ENCODE peak calls at places on chromosome 18, in nine cellular contexts. E, V, Q, O, S, D, H, J and K are unnamed samples.

GRCh38 chr18:74633652-74634352 is 36.1 kb downstream of the ZNF407 start:
- DNase-seq in S (no peak), D (no peak), V (no peak), E (no peak), J (no peak), O (peak; percentile 44), H (no peak), Q (no peak), K (no peak)

GRCh38 chr18:24553886-24554285 is 93.4 kb downstream of the HRH4 start:
- DNase-seq in E (no peak), V (no peak), H (no peak), O (no peak), D (no peak), J (no peak), Q (no peak), S (no peak), K (no peak)

GRCh38 chr18:3995476-3996102 is 459.5 kb downstream of the DLGAP1 start:
- DNase-seq in V (peak; percentile 27), O (peak; percentile 82), E (no peak), Q (peak; percentile 56), H (no peak), D (peak; percentile 38), J (no peak), S (peak; percentile 69), K (peak; percentile 61)

GRCh38 chr18:32714571-32715148 is 58.2 kb downstream of the KLHL14 start:
- DNase-seq in H (no peak), E (no peak), Q (peak; percentile 31), O (peak; percentile 51), V (no peak), D (peak; percentile 12), S (peak; percentile 56), J (no peak), K (peak; percentile 59)

GRCh38 chr18:9435041-9435440 is 40.3 kb upstream of the RALBP1 start:
- DNase-seq in D (no peak), Q (no peak), S (no peak), V (no peak), J (no peak), E (no peak), H (no peak), O (no peak), K (no peak)

GRCh38 chr18:33946322-33946721 is 278.4 kb downstream of the NOL4 start:
- DNase-seq in J (no peak), D (no peak), O (no peak), V (no peak), E (no peak), Q (no peak), H (no peak), S (no peak), K (no peak)

GRCh38 chr18:76052196-76052595 is 442.8 kb downstream of the ZNF516 start:
- DNase-seq in O (no peak), D (no peak), E (no peak), V (no peak), J (no peak), Q (no peak), S (no peak), H (no peak), K (no peak)

GRCh38 chr18:21163647-21164625 is 52.3 kb upstream of the ROCK1 start:
- DNase-seq in E (no peak), V (no peak), D (no peak), O (peak; percentile 93), J (no peak), H (no peak), Q (no peak), S (no peak), K (no peak)

GRCh38 chr18:35050004-35050623 is 8.9 kb downstream of the MAPRE2 start:
- DNase-seq in E (no peak), D (no peak), V (no peak), H (no peak), S (no peak), O (no peak), Q (no peak), J (no peak), K (no peak)

GRCh38 chr18:12060182-12060870 is 33.3 kb upstream of the ANKRD62 start:
- DNase-seq in E (no peak), J (no peak), S (no peak), Q (no peak), O (no peak), D (no peak), V (no peak), H (no peak), K (no peak)

GRCh38 chr18:808086-808485 is 4.0 kb downstream of the YES1 start:
- DNase-seq in Q (no peak), V (no peak), E (no peak), H (no peak), O (peak; percentile 64), S (no peak), D (no peak), J (no peak), K (no peak)

GRCh38 chr18:34709104-34709503 is 994 bp upstream of the DTNA start:
- DNase-seq in V (peak; percentile 64), Q (no peak), S (no peak), H (no peak), E (peak; percentile 60), O (peak; percentile 87), J (no peak), D (no peak), K (no peak)

GRCh38 chr18:23593720-23594119 is 7.4 kb upstream of the NPC1 start:
- DNase-seq in E (no peak), H (no peak), S (no peak), Q (no peak), O (peak; percentile 87), V (no peak), D (no peak), J (no peak), K (no peak)

GRCh38 chr18:63828120-63828519 is 52.9 kb downstream of the SERPINB7 start:
- DNase-seq in D (no peak), O (no peak), J (no peak), V (no peak), Q (no peak), S (no peak), H (no peak), E (no peak), K (no peak)

GRCh38 chr18:80202264-80202998 is 44.9 kb downstream of the PARD6G start:
- DNase-seq in E (no peak), D (peak; percentile 75), H (no peak), O (no peak), S (peak; percentile 22), V (no peak), J (no peak), Q (no peak), K (no peak)

GRCh38 chr18:62758591-62758990 is 43.2 kb downstream of the PHLPP1 start:
- DNase-seq in Q (no peak), V (no peak), S (no peak), H (no peak), O (no peak), E (no peak), D (no peak), J (no peak), K (no peak)

GRCh38 chr18:13235326-13235937 is 16.9 kb downstream of the LDLRAD4 start:
- DNase-seq in O (no peak), E (no peak), D (no peak), V (no peak), J (no peak), S (no peak), Q (no peak), H (no peak), K (no peak)

GRCh38 chr18:59265246-59266018 is 7.8 kb downstream of the RAX start:
- DNase-seq in S (peak; percentile 91), J (no peak), E (no peak), Q (no peak), D (no peak), H (no peak), V (no peak), O (no peak), K (no peak)

GRCh38 chr18:76386071-76386470 is 109.0 kb downstream of the ZNF516 start:
- DNase-seq in O (no peak), J (no peak), E (no peak), H (no peak), Q (no peak), S (no peak), V (peak; percentile 8), D (no peak), K (no peak)

GRCh38 chr18:75797046-75797445 is 369.5 kb upstream of the SMIM21 start:
- DNase-seq in V (no peak), S (no peak), Q (no peak), D (no peak), O (no peak), E (no peak), J (no peak), H (no peak), K (no peak)

GRCh38 chr18:26685438-26686173 is 137.3 kb upstream of the KCTD1 start:
- DNase-seq in D (no peak), H (no peak), S (peak; percentile 48), E (no peak), O (no peak), V (no peak), Q (no peak), J (no peak), K (no peak)

GRCh38 chr18:73952296-73952946 is 195.2 kb downstream of the FBXO15 start:
- DNase-seq in O (no peak), V (no peak), E (no peak), J (no peak), H (no peak), S (no peak), Q (no peak), D (no peak), K (no peak)

DNA sequence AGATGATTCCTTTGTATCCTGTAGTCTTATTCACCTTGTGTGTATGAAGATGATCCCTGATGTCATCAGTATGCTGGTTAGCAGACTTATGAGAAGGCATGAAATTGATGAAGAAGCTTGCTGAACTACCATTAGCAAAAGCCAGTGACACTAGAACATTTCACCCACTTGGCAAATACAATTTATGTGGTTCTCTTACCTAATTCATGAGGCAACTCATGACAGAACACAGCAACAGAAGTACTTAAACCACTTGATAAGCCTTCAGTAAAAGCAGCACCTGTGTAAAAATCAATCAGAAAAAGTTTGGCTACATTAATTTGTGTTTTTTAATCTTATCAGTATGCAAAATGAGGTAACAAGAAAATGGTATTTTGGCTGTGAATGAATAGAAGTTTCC is 16.8 kb downstream of the SLC39A6 start:
- DNase-seq in D (no peak), J (no peak), V (no peak), S (no peak), Q (no peak), E (no peak), O (no peak), H (no peak), K (no peak)
- H3K4me1 ChIP-seq in D (no peaks in the 10 kb centered on the region), J (peaks cover 13% of the 10 kb centered on the region), V (no peaks in the 10 kb centered on the region), S (no peaks in the 10 kb centered on the region), Q (no peaks in the 10 kb centered on the region), E (no peaks in the 10 kb centered on the region), O (no peaks in the 10 kb centered on the region), H (no peaks in the 10 kb centered on the region), K (peaks cover 17% of the 10 kb centered on the region)

GRCh38 chr18:22556271-22556990 is 138.7 kb upstream of the CTAGE1 start:
- DNase-seq in E (peak; percentile 46), V (peak; percentile 47), O (peak; percentile 38), Q (no peak), D (no peak), H (no peak), S (no peak), J (no peak), K (peak; percentile 58)
- TF ChIP-seq POLR2A in E (no peak), V (no peak), O (no peak), Q (no peak), D (no peak), H (no peak), S (no peak), J (no peak), K (no peak)

GRCh38 chr18:78429127-78430108 is 550.2 kb upstream of the SALL3 start:
- DNase-seq in O (no peak), V (no peak), S (no peak), Q (no peak), E (no peak), H (no peak), D (no peak), J (no peak), K (no peak)
- H3K36me3 ChIP-seq in O (no peaks in the 10 kb centered on the region), V (no peaks in the 10 kb centered on the region), S (no peaks in the 10 kb centered on the region), Q (no peaks in the 10 kb centered on the region), E (no peaks in the 10 kb centered on the region), H (no peaks in the 10 kb centered on the region), D (no peaks in the 10 kb centered on the region), J (no peaks in the 10 kb centered on the region), K (no peaks in the 10 kb centered on the region)

GRCh38 chr18:51150430-51150746 is 47.1 kb downstream of the MEX3C start:
- DNase-seq in J (no peak), V (no peak), D (no peak), H (no peak), Q (no peak), O (no peak), E (no peak), S (no peak), K (no peak)
- H3K4me1 ChIP-seq in J (no peaks in the 10 kb centered on the region), V (no peaks in the 10 kb centered on the region), D (peaks cover 35% of the 10 kb centered on the region), H (no peaks in the 10 kb centered on the region), Q (no peaks in the 10 kb centered on the region), O (no peaks in the 10 kb centered on the region), E (peaks cover 2% of the 10 kb centered on the region), S (no peaks in the 10 kb centered on the region), K (no peaks in the 10 kb centered on the region)